ENCODE peak calls at places on chromosomes 16 and 17, in nine cellular contexts. P is body of pancreas, A is osteoblast, C is K562, D is left ventricle myocardium inferior, F is H9, W is upper lobe of left lung, O is ovary, N is adrenal gland. H is an unnamed sample. For H3K9me3, the result is how much of the 10 kb centered on the place peaks cover.

GRCh38 chr16:27642753-27643152 is 92.8 kb downstream of the KATNIP start:
- DNase-seq in N (no peak), D (no peak), O (no peak), A (no peak), P (no peak), F (peak), C (peak), W (no peak), H (no peak)

GRCh38 chr17:50904522-50905459 is 38.6 kb upstream of the TOB1 start:
- DNase-seq in O (peak), D (peak), P (peak), W (peak), F (no peak), C (no peak), A (no peak), N (no peak), H (peak)

GRCh38 chr16:11136600-11136999 is 119.4 kb downstream of the SOCS1 start:
- DNase-seq in D (peak), N (no peak), P (peak), W (no peak), A (peak), F (peak), O (no peak), C (no peak), H (no peak)

GRCh38 chr16:47503936-47504335 is 42.8 kb downstream of the PHKB start:
- DNase-seq in O (no peak), C (no peak), F (no peak), P (no peak), D (no peak), N (no peak), A (peak), W (no peak), H (no peak)

GRCh38 chr17:48429638-48430586 is at the start of gene SKAP1:
- DNase-seq in A (no peak), F (peak), W (no peak), N (peak), P (peak), D (no peak), C (no peak), O (no peak), H (peak)

GRCh38 chr16:8859913-8860881 is 8.6 kb downstream of the CARHSP1 start:
- DNase-seq in O (peak), A (no peak), D (peak), C (no peak), P (peak), N (peak), F (no peak), W (peak), H (no peak)

GRCh38 chr16:2936436-2937011 is 24.8 kb downstream of the FLYWCH1 start:
- DNase-seq in A (peak), F (no peak), P (no peak), C (no peak), W (no peak), O (no peak), N (no peak), D (no peak), H (no peak)

GRCh38 chr17:39533891-39534290 is 72.6 kb downstream of the CDK12 start:
- DNase-seq in W (no peak), D (no peak), C (no peak), P (no peak), N (no peak), F (no peak), O (no peak), A (no peak), H (no peak)

GRCh38 chr17:82648761-82649474 is 674 bp upstream of the WDR45B start:
- DNase-seq in O (peak), P (peak), D (peak), N (peak), A (peak), W (peak), C (peak), F (peak), H (peak)

GRCh38 chr16:2208772-2209171 is 1.9 kb downstream of the BRICD5 start:
- DNase-seq in P (no peak), C (no peak), N (no peak), A (no peak), W (no peak), D (no peak), O (no peak), F (no peak), H (no peak)

GRCh38 chr17:7043544-7044268 is at the start of gene SLC16A11:
- DNase-seq in W (peak), O (peak), C (no peak), A (peak), N (peak), D (peak), F (no peak), P (peak), H (peak)

GRCh38 chr17:50117202-50118040 is 12.5 kb downstream of the SAMD14 start:
- DNase-seq in C (peak), D (no peak), F (peak), P (peak), N (peak), W (peak), A (peak), O (peak), H (peak)

GRCh38 chr16:55667753-55668152 is 12.0 kb downstream of the SLC6A2 start:
- DNase-seq in P (no peak), F (no peak), W (no peak), D (no peak), C (no peak), O (no peak), A (no peak), N (no peak), H (no peak)

GRCh38 chr17:59830007-59830630 is 62.6 kb downstream of the TUBD1 start:
- DNase-seq in F (no peak), P (no peak), C (no peak), N (no peak), A (no peak), O (no peak), D (no peak), W (no peak), H (no peak)

GRCh38 chr17:75129576-75129975 is 2.0 kb downstream of the NT5C start:
- DNase-seq in C (no peak), P (no peak), O (no peak), N (no peak), A (peak), W (no peak), F (no peak), D (no peak), H (no peak)

GRCh38 chr16:84508502-84508901 is 4.0 kb upstream of the MEAK7 start:
- DNase-seq in C (no peak), W (peak), A (no peak), D (no peak), N (no peak), O (no peak), P (no peak), F (no peak), H (peak)

GRCh38 chr17:63019138-63019873 is 53.3 kb downstream of the TANC2 start:
- DNase-seq in P (no peak), W (no peak), C (no peak), D (no peak), A (no peak), F (no peak), N (no peak), O (no peak), H (no peak)

GRCh38 chr17:29096094-29096493 is 53.2 kb downstream of the PIPOX start:
- DNase-seq in P (no peak), N (no peak), W (no peak), D (no peak), C (no peak), F (no peak), A (no peak), O (no peak), H (no peak)

GRCh38 chr16:84446596-84447392 is 57.7 kb downstream of the MEAK7 start:
- DNase-seq in F (no peak), N (no peak), D (no peak), A (peak), C (no peak), P (no peak), W (no peak), O (no peak), H (peak)

GRCh38 chr16:4536391-4537106 is 2.0 kb downstream of the CDIP1 start:
- DNase-seq in P (no peak), N (no peak), C (no peak), O (no peak), A (peak), F (no peak), W (no peak), D (no peak), H (no peak)

GRCh38 chr17:38746004-38746892 is 1.9 kb downstream of the PCGF2 start:
- DNase-seq in W (no peak), N (peak), P (no peak), C (no peak), O (no peak), F (no peak), A (peak), D (no peak), H (no peak)

GRCh38 chr17:27532269-27533067 is 76.2 kb downstream of the KSR1 start:
- DNase-seq in W (peak), A (no peak), N (no peak), C (no peak), O (no peak), D (peak), F (no peak), P (peak), H (peak)

GRCh38 chr17:1077536-1078061 is 80.7 kb downstream of the TIMM22 start:
- DNase-seq in W (no peak), F (peak), P (no peak), O (no peak), A (peak), N (no peak), C (no peak), D (no peak), H (no peak)

DNA sequence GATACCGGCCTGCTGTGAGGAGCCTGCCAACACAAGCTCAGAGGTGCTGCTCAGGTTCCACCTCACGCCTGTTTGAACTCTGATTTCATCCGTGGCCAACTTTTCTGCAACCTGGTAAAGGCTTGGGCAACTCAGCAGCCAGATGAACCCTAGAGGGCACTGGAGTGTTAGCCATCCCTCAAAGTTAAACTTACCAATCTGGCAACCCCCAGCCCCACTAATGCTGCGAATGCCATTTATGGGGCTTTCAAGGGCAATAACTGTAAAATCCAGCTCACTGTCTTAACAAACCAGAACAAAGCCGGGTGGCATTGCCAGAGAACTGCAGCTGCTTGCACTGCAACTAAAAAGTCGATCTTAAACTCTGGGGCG is 105.5 kb downstream of the AXIN2 start:
- DNase-seq in C (no peak), P (peak), O (peak), D (no peak), A (peak), W (peak), F (peak), N (peak), H (no peak)
- TF ChIP-seq CTCF in C (no peak), P (peak), O (no peak), D (peak), A (peak), W (peak), F (peak), N (peak), H (peak)

DNA sequence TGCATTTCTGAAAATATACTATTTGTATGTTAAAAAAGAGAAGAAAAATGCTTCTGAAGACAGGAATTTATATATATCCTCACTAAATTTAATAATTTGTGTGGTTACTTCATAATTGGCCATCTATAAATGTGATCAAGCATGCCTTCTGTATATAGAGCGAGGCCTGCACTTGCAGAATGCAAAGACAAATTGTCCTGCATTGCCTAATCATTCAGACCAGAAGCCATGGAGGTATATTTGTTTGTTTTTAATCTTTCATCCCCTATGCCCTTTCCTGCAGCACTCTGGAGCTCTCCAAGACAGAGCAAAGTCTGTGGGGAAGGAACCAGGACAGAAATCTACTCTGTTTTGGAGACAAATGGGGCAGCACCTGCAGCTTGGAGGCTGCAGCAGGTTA is 23.8 kb upstream of the DDX52 start:
- DNase-seq in P (no peak), A (no peak), D (no peak), O (no peak), W (no peak), N (no peak), C (no peak), F (no peak), H (no peak)
- H3K9me3 ChIP-seq in P (under half), A (under half), D (under half), O (under half), W (under half), N (under half), C (under half), F (under half), H (under half)

DNA sequence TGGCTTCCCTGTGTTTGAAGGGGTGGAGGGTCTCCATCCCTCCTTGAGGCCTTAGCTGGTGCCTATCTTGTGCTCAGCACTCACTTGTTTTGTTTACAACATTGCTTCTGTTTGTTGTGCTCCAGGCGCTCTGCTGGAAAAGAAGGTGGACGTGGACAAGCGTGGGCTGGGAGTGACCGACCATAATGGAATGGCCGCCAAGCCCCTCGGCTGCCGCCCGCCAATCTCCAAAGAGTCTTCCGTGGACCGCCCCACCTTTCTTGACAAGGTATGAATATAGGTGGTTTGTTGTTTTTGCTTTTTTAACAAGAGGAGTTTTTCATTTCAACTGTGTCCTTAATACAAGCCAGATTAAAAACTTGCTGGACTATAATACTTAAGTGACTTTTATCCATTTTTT is 53.5 kb downstream of the TMC6 start:
- DNase-seq in D (no peak), N (no peak), P (no peak), F (no peak), A (no peak), C (no peak), W (no peak), O (no peak), H (no peak)
- H3K27ac ChIP-seq in D (no peak), N (no peak), P (no peak), F (no peak), A (no peak), C (no peak), W (no peak), O (no peak), H (no peak)

GRCh38 chr16:69399361-69399760 is 13.6 kb upstream of the TERF2 start:
- DNase-seq in D (no peak), P (no peak), C (peak), A (no peak), N (no peak), W (no peak), F (no peak), O (no peak), H (no peak)
- TF ChIP-seq CTCF in D (no peak), P (no peak), C (no peak), A (no peak), N (no peak), W (no peak), F (no peak), O (no peak), H (no peak)